ENCODE peak calls at places on chromosome 15, in seven cellular contexts. N, T, B, J, U, Y and I are unnamed samples.
A peak's percentile ranks its signal among the peaks of the same experiment; 100 is the strongest.

GRCh38 chr15:52803543-52804306 is 13.6 kb upstream of the ONECUT1 start:
- DNase-seq in N (no peak), T (no peak), B (no peak), J (no peak), U (no peak), Y (no peak), I (no peak)

GRCh38 chr15:81394609-81395008 is 20.6 kb upstream of the TMC3 start:
- DNase-seq in N (no peak), T (no peak), B (no peak), J (no peak), U (no peak), Y (no peak), I (no peak)

GRCh38 chr15:92306662-92307061 is 87.0 kb upstream of the ST8SIA2 start:
- DNase-seq in N (no peak), T (peak; percentile 33), B (no peak), J (peak; percentile 20), U (no peak), Y (no peak), I (no peak)

GRCh38 chr15:100592898-100593297 is 9.1 kb downstream of the LINS1 start:
- DNase-seq in N (no peak), T (peak; percentile 60), B (peak; percentile 47), J (no peak), U (no peak), Y (no peak), I (no peak)

GRCh38 chr15:62964251-62964650 is 78.3 kb upstream of the TPM1 start:
- DNase-seq in N (no peak), T (no peak), B (no peak), J (no peak), U (no peak), Y (no peak), I (no peak)

GRCh38 chr15:93989611-93990010 is 241.8 kb upstream of the MCTP2 start:
- DNase-seq in N (no peak), T (no peak), B (no peak), J (no peak), U (no peak), Y (no peak), I (no peak)

GRCh38 chr15:100720406-100720967 is 118.1 kb downstream of the ASB7 start:
- DNase-seq in N (no peak), T (no peak), B (no peak), J (no peak), U (no peak), Y (no peak), I (no peak)

GRCh38 chr15:64009798-64010241 is 36.5 kb downstream of the DAPK2 start:
- DNase-seq in N (no peak), T (peak; percentile 80), B (no peak), J (no peak), U (no peak), Y (no peak), I (no peak)

GRCh38 chr15:90757461-90757860 is 40.3 kb downstream of the BLM start:
- DNase-seq in N (no peak), T (no peak), B (no peak), J (no peak), U (no peak), Y (no peak), I (no peak)

GRCh38 chr15:30921781-30922371 is 18.2 kb downstream of the FAN1 start:
- DNase-seq in N (no peak), T (peak; percentile 59), B (no peak), J (no peak), U (no peak), Y (no peak), I (peak; percentile 30)

GRCh38 chr15:87263844-87264243 is 992.7 kb downstream of the NTRK3 start:
- DNase-seq in N (no peak), T (no peak), B (no peak), J (no peak), U (no peak), Y (no peak), I (no peak)

GRCh38 chr15:60699845-60700244 is 220.9 kb upstream of the ICE2 start:
- DNase-seq in N (no peak), T (no peak), B (no peak), J (no peak), U (no peak), Y (no peak), I (no peak)

GRCh38 chr15:95252404-95252803 is 1021.0 kb downstream of the MCTP2 start:
- DNase-seq in N (no peak), T (no peak), B (no peak), J (no peak), U (no peak), Y (no peak), I (no peak)

GRCh38 chr15:51576451-51576850 is 46.1 kb downstream of the DMXL2 start:
- DNase-seq in N (no peak), T (no peak), B (no peak), J (no peak), U (no peak), Y (no peak), I (no peak)

GRCh38 chr15:78220713-78221112 is 13.7 kb downstream of the ACSBG1 start:
- DNase-seq in N (no peak), T (no peak), B (no peak), J (no peak), U (no peak), Y (no peak), I (no peak)

GRCh38 chr15:77370580-77370979 is 49.3 kb downstream of the PEAK1 start:
- DNase-seq in N (no peak), T (no peak), B (no peak), J (no peak), U (no peak), Y (no peak), I (no peak)